ENCODE peak calls at places on chromosomes 5 and 9, in five cellular contexts. Q, Z, T, O and M are unnamed samples.
A peak's percentile ranks its signal among the peaks of the same experiment; 100 is the strongest.

GRCh38 chr5:146188358-146188757 is 5.9 kb upstream of the LARS1 start:
- DNase-seq in Q (no peak), Z (no peak), T (no peak), O (no peak), M (no peak)

GRCh38 chr5:167552356-167552755 is 739.1 kb upstream of the WWC1 start:
- DNase-seq in Q (no peak), Z (no peak), T (no peak), O (no peak), M (no peak)

GRCh38 chr5:178297751-178298150 is 65.1 kb upstream of the PHYKPL start:
- DNase-seq in Q (peak; percentile 10), Z (no peak), T (no peak), O (no peak), M (no peak)

GRCh38 chr5:95181650-95182049 is 103.2 kb downstream of the MCTP1 start:
- DNase-seq in Q (no peak), Z (no peak), T (peak; percentile 45), O (no peak), M (no peak)

GRCh38 chr5:76303917-76304316 is 99.2 kb upstream of the IQGAP2 start:
- DNase-seq in Q (no peak), Z (peak; percentile 34), T (no peak), O (no peak), M (peak; percentile 10)

GRCh38 chr9:95901506-95901905 is 26.0 kb downstream of the ERCC6L2 start:
- DNase-seq in Q (no peak), Z (no peak), T (no peak), O (no peak), M (no peak)

GRCh38 chr5:79689541-79690466 is at the start of gene CMYA5:
- DNase-seq in Q (peak; percentile 70), Z (no peak), T (no peak), O (no peak), M (no peak)

GRCh38 chr9:13151489-13151888 is 128.0 kb downstream of the MPDZ start:
- DNase-seq in Q (no peak), Z (no peak), T (no peak), O (no peak), M (no peak)

GRCh38 chr5:103890313-103890712 is 327.7 kb upstream of the NUDT12 start:
- DNase-seq in Q (no peak), Z (no peak), T (no peak), O (no peak), M (no peak)

GRCh38 chr5:58325950-58326500 is 133.9 kb downstream of the PLK2 start:
- DNase-seq in Q (no peak), Z (no peak), T (no peak), O (no peak), M (no peak)

GRCh38 chr5:113118765-113119164 is 142.2 kb downstream of the DCP2 start:
- DNase-seq in Q (no peak), Z (no peak), T (no peak), O (no peak), M (no peak)

GRCh38 chr9:81833563-81834345 is 94.5 kb upstream of the SPATA31D4 start:
- DNase-seq in Q (no peak), Z (no peak), T (peak; percentile 72), O (no peak), M (peak; percentile 29)

GRCh38 chr5:1105350-1106265 is 6.3 kb downstream of the SLC12A7 start:
- DNase-seq in Q (no peak), Z (no peak), T (peak; percentile 93), O (peak; percentile 91), M (peak; percentile 74)

GRCh38 chr5:1930880-1931589 is 48.3 kb upstream of the IRX4 start:
- DNase-seq in Q (peak; percentile 56), Z (no peak), T (no peak), O (no peak), M (no peak)

GRCh38 chr5:88251048-88251711 is 17.5 kb downstream of the TMEM161B start:
- DNase-seq in Q (no peak), Z (no peak), T (no peak), O (no peak), M (no peak)

GRCh38 chr9:133619791-133620190 is 10.6 kb upstream of the FAM163B start:
- DNase-seq in Q (no peak), Z (no peak), T (no peak), O (no peak), M (no peak)

GRCh38 chr5:150245111-150245789 is 44.3 kb downstream of the CAMK2A start:
- DNase-seq in Q (no peak), Z (no peak), T (no peak), O (peak; percentile 76), M (no peak)
- TF ChIP-seq ESRRA in Q (no peak), Z (no peak), T (no peak), O (no peak), M (no peak)

GRCh38 chr5:150541895-150542294 is 34.0 kb downstream of the NDST1 start:
- DNase-seq in Q (no peak), Z (no peak), T (peak; percentile 65), O (no peak), M (no peak)
- TF ChIP-seq ESRRA in Q (no peak), Z (no peak), T (no peak), O (no peak), M (no peak)

DNA sequence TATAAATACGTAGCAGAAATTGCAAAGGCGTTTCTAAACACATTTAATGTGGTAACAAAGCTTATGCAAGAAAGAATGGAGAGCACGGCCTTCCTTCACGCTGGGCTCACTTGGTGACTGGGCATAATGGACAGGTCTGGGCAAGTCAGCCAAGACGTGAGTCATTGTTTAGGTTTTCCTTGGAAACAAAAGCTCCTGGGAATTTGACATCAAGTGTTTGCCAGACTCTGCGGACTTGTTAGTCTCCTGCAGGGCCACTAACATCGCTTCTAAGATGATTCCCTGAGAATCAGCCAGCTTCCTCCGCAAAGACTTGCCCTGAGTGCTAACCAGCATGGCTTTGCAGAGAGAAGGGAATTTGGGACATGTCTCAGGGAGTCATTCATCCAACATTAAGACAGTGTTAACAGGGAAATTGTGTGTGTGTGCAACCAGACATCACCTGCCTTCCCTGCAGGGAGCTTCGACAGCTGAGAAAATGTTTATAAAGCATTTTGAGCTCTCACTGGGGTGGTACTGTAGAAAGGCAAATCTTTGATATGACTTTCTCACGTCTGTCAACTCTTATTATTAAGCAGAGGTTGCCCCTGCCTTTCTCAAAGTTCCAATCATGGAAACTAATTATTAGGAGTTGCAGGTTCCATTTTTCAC is 182.5 kb downstream of the NTRK2 start:
- DNase-seq in Q (peak; percentile 19), Z (no peak), T (no peak), O (no peak), M (peak; percentile 49)
- TF ChIP-seq ESRRA in Q (no peak), Z (no peak), T (no peak), O (no peak), M (no peak)

GRCh38 chr5:33480876-33481275 is 40.1 kb downstream of the TARS1 start:
- DNase-seq in Q (no peak), Z (no peak), T (no peak), O (no peak), M (no peak)

GRCh38 chr5:33487256-33487655 is 46.5 kb downstream of the TARS1 start:
- DNase-seq in Q (no peak), Z (no peak), T (no peak), O (no peak), M (no peak)

GRCh38 chr5:33479321-33479720 is 38.6 kb downstream of the TARS1 start:
- DNase-seq in Q (no peak), Z (no peak), T (no peak), O (no peak), M (no peak)

GRCh38 chr5:33477816-33478215 is 37.1 kb downstream of the TARS1 start:
- DNase-seq in Q (no peak), Z (no peak), T (no peak), O (no peak), M (no peak)

DNA sequence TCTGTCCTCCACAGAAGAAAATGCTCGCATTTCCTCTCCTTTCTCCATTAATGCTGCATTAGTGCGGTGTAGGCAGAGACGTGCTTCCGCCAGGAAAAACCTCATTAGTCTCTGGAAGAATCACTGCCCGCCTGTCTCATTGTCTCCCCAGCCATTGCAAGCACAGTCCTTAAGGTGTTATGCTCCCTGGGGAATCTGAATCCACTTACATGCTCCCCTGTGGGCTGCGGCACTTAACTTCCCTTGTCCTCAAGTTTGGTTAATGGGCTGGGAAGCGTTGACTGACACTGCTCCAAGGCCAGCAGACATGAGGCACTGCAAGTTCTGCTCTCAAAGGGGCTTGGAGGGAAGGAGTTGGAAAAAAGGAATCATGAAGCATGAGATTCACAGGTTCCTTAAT is 41.6 kb downstream of the TARS1 start:
- DNase-seq in Q (peak; percentile 29), Z (no peak), T (no peak), O (no peak), M (no peak)
- TF ChIP-seq ESRRA in Q (no peak), Z (no peak), T (no peak), O (no peak), M (no peak)

GRCh38 chr5:86757824-86758223 is 140.1 kb downstream of the COX7C start:
- DNase-seq in Q (no peak), Z (no peak), T (no peak), O (peak; percentile 4), M (no peak)
- TF ChIP-seq ESRRA in Q (no peak), Z (no peak), T (no peak), O (no peak), M (no peak)

GRCh38 chr5:133991171-133991910 is 13.4 kb downstream of the VDAC1 start:
- DNase-seq in Q (no peak), Z (no peak), T (no peak), O (no peak), M (no peak)
- TF ChIP-seq ESRRA in Q (no peak), Z (no peak), T (no peak), O (no peak), M (no peak)

GRCh38 chr9:120395374-120395773 is 184.6 kb downstream of the CDK5RAP2 start:
- DNase-seq in Q (no peak), Z (no peak), T (no peak), O (no peak), M (no peak)

GRCh38 chr9:120398286-120398685 is 181.7 kb downstream of the CDK5RAP2 start:
- DNase-seq in Q (no peak), Z (no peak), T (no peak), O (no peak), M (no peak)

GRCh38 chr9:120396926-120397325 is 183.0 kb downstream of the CDK5RAP2 start:
- DNase-seq in Q (no peak), Z (no peak), T (no peak), O (no peak), M (no peak)

GRCh38 chr9:120396418-120396817 is 183.5 kb downstream of the CDK5RAP2 start:
- DNase-seq in Q (no peak), Z (no peak), T (no peak), O (no peak), M (no peak)

DNA sequence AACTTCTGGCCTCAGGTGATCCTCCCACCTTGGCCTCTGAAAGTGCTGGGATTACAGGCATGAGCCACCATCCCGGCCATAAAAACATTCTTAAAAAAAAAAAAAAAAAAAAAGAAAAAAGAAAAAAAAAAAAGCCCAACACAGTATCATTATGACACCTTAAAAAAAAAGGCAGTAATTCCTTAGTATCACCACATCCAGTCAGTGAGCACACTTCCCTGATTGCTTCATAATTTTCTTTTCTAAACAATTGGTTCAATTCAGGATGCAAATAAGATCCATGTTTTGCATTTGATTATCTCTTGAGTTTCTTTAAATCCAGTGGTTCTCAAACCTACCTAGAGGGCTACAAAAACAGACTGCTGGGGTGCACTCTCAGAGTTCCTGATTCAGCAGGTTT is 182.5 kb downstream of the CDK5RAP2 start:
- DNase-seq in Q (no peak), Z (no peak), T (no peak), O (no peak), M (no peak)
- TF ChIP-seq ESRRA in Q (no peak), Z (no peak), T (no peak), O (no peak), M (no peak)

GRCh38 chr5:169805937-169806700 is 169.0 kb downstream of the DOCK2 start:
- DNase-seq in Q (no peak), Z (no peak), T (no peak), O (no peak), M (no peak)
- TF ChIP-seq ESRRA in Q (no peak), Z (no peak), T (no peak), O (no peak), M (no peak)